ENCODE peak calls at places on chromosomes 5 and 9, in four cellular contexts. Y is activated CD4-positive, alpha-beta T cell treated with anti-CD3 and anti-CD28 coated beads for 4 hours; D is midbrain; C is hippocampal formation. N is an unnamed sample.

GRCh38 chr9:95092321-95093072 is 225.0 kb downstream of the FANCC start:
- DNase-seq in D (no peak), C (no peak), Y (no peak), N (no peak)

GRCh38 chr5:13976867-13977479 is 32.5 kb upstream of the DNAH5 start:
- DNase-seq in D (no peak), Y (no peak), C (no peak), N (peak)

GRCh38 chr5:29077451-29077850 is 2039.1 kb upstream of the CDH9 start:
- DNase-seq in C (no peak), D (no peak), Y (no peak), N (no peak)

GRCh38 chr9:93097496-93098205 is 1.6 kb downstream of the CARD19 start:
- DNase-seq in Y (no peak), C (peak), D (peak), N (no peak)

GRCh38 chr5:141084487-141084989 is 9.9 kb upstream of the PCDHB2 start:
- DNase-seq in D (peak), C (peak), Y (peak), N (peak)

GRCh38 chr5:173835662-173836061 is 52.5 kb upstream of the CPEB4 start:
- DNase-seq in C (no peak), Y (no peak), D (no peak), N (no peak)

GRCh38 chr5:126433708-126434107 is 10.5 kb downstream of the GRAMD2B start:
- DNase-seq in Y (no peak), D (peak), C (no peak), N (no peak)

GRCh38 chr5:41869739-41870620 is at the start of gene OXCT1:
- DNase-seq in C (peak), D (peak), Y (peak), N (peak)

GRCh38 chr5:9681706-9682105 is 51.6 kb upstream of the TAS2R1 start:
- DNase-seq in D (no peak), C (no peak), Y (no peak), N (peak)

GRCh38 chr5:33363537-33363936 is 77.2 kb upstream of the TARS1 start:
- DNase-seq in C (no peak), Y (no peak), D (no peak), N (no peak)

GRCh38 chr5:141876628-141877477 is 1.4 kb downstream of the PCDH1 start:
- DNase-seq in Y (no peak), D (no peak), C (no peak), N (peak)

GRCh38 chr5:154850255-154851062 is at the start of gene FAXDC2:
- DNase-seq in C (peak), D (peak), Y (no peak), N (peak)

GRCh38 chr9:128636024-128636390 is 20.6 kb downstream of the DYNC2I2 start:
- DNase-seq in Y (no peak), D (no peak), C (no peak), N (no peak)

GRCh38 chr5:65062684-65063083 is 294.0 kb downstream of the CWC27 start:
- DNase-seq in Y (no peak), C (no peak), D (no peak), N (no peak)

GRCh38 chr5:65506961-65507360 is 25.2 kb upstream of the ADAMTS6 start:
- DNase-seq in C (no peak), Y (no peak), D (no peak), N (no peak)

GRCh38 chr9:113998529-113999255 is 79.4 kb downstream of the AMBP start:
- DNase-seq in C (no peak), Y (no peak), D (no peak), N (no peak)

GRCh38 chr5:75510836-75511434 is 494 bp downstream of the CERT1 start:
- DNase-seq in D (peak), Y (peak), C (no peak), N (peak)

GRCh38 chr5:39730011-39730410 is 305.2 kb upstream of the DAB2 start:
- DNase-seq in D (no peak), Y (no peak), C (no peak), N (no peak)

GRCh38 chr5:138391859-138392386 is 39.4 kb downstream of the KDM3B start:
- DNase-seq in D (peak), Y (no peak), C (peak), N (peak)

GRCh38 chr9:16363073-16363781 is 507.2 kb downstream of the BNC2 start:
- DNase-seq in C (no peak), D (no peak), Y (no peak), N (no peak)

GRCh38 chr5:39031041-39031440 is 43.2 kb downstream of the RICTOR start:
- DNase-seq in C (no peak), Y (no peak), D (no peak), N (no peak)

GRCh38 chr5:55306641-55307382 is 682 bp downstream of the DHX29 start:
- DNase-seq in D (no peak), C (no peak), Y (no peak), N (no peak)

GRCh38 chr9:115437418-115437817 is 319.5 kb upstream of the TNC start:
- DNase-seq in D (no peak), Y (no peak), C (no peak), N (no peak)

GRCh38 chr5:61450880-61451279 is 118.8 kb downstream of the ZSWIM6 start:
- DNase-seq in C (no peak), D (peak), Y (no peak), N (no peak)

GRCh38 chr5:138985256-138985655 is 110.1 kb upstream of the LRRTM2 start:
- DNase-seq in Y (no peak), D (no peak), C (no peak), N (no peak)

GRCh38 chr9:98335666-98336065 is 80.2 kb upstream of the TBC1D2 start:
- DNase-seq in Y (no peak), C (no peak), D (no peak), N (no peak)

GRCh38 chr9:92943062-92943616 is 4.2 kb upstream of the FGD3 start:
- DNase-seq in D (no peak), C (no peak), Y (no peak), N (peak)

GRCh38 chr9:132288371-132288770 is 66.4 kb downstream of the SETX start:
- DNase-seq in C (no peak), D (no peak), Y (no peak), N (no peak)

GRCh38 chr9:88544245-88544644 is 9.3 kb downstream of the NXNL2 start:
- DNase-seq in C (no peak), Y (no peak), D (no peak), N (no peak)

GRCh38 chr5:16897284-16897704 is 38.8 kb downstream of the MYO10 start:
- DNase-seq in Y (no peak), D (no peak), C (no peak), N (no peak)

GRCh38 chr9:135731454-135731853 is 29.5 kb downstream of the KCNT1 start:
- DNase-seq in Y (no peak), D (no peak), C (no peak), N (no peak)

N was measured in cerebellum.